ENCODE peak calls at places on chromosome 13, in ten cellular contexts. I is HS-5; Z is HuH-7; C is stimulated activated naive CD8-positive, alpha-beta T cell treated with anti-CD3 and anti-CD28 coated beads, Interleukin-15, Interleukin-2, amounts not matched to agents 100 U/mL and 50 U/mL, for 24 hours; F is cardiac fibroblast; N is endothelial cell; E is breast epithelium; L is nucleus accumbens; Q is NCI-H1092; X is ELF-1. S is an unnamed sample.

GRCh38 chr13:111623170-111623569 is 302.7 kb downstream of the TEX29 start:
- DNase-seq in I (no peak), Z (no peak), C (no peak), F (no peak), N (no peak), E (no peak), L (peak), Q (no peak), X (peak), S (no peak)

GRCh38 chr13:51861728-51862300 is at the start of gene CCDC70:
- DNase-seq in I (peak), Z (no peak), C (peak), F (no peak), N (no peak), E (no peak), L (no peak), Q (no peak), X (no peak), S (no peak)

GRCh38 chr13:51674276-51674675 is 90.0 kb downstream of the WDFY2 start:
- DNase-seq in I (no peak), Z (no peak), C (no peak), F (no peak), N (no peak), E (peak), L (no peak), Q (no peak), X (peak), S (no peak)

GRCh38 chr13:67967031-67967430 is 736.9 kb upstream of the PCDH9 start:
- DNase-seq in I (no peak), Z (no peak), C (no peak), F (no peak), N (no peak), E (no peak), L (no peak), Q (no peak), X (no peak), S (no peak)

GRCh38 chr13:94548382-94549240 is 47.3 kb downstream of the TGDS start:
- DNase-seq in I (peak), Z (peak), C (peak), F (peak), N (peak), E (peak), L (no peak), Q (peak), X (no peak), S (no peak)

GRCh38 chr13:109156181-109156935 is 526.9 kb downstream of the MYO16 start:
- DNase-seq in I (peak), Z (no peak), C (no peak), F (peak), N (no peak), E (no peak), L (no peak), Q (no peak), X (no peak), S (no peak)

GRCh38 chr13:22757530-22758120 is 423.2 kb upstream of the SGCG start:
- DNase-seq in I (no peak), Z (no peak), C (no peak), F (peak), N (no peak), E (no peak), L (no peak), Q (no peak), X (no peak), S (no peak)

GRCh38 chr13:31175847-31176536 is 14.3 kb upstream of the HSPH1 start:
- DNase-seq in I (no peak), Z (no peak), C (no peak), F (no peak), N (no peak), E (no peak), L (no peak), Q (no peak), X (no peak), S (no peak)

GRCh38 chr13:94464771-94465170 is 14.7 kb downstream of the DCT start:
- DNase-seq in I (no peak), Z (no peak), C (peak), F (no peak), N (no peak), E (no peak), L (no peak), Q (no peak), X (no peak), S (no peak)

GRCh38 chr13:107999751-108000150 is 215.6 kb downstream of the LIG4 start:
- DNase-seq in I (no peak), Z (no peak), C (no peak), F (no peak), N (no peak), E (no peak), L (no peak), Q (no peak), X (no peak), S (no peak)

GRCh38 chr13:39779337-39780270 is 124.1 kb downstream of the COG6 start:
- DNase-seq in I (no peak), Z (no peak), C (peak), F (peak), N (no peak), E (no peak), L (no peak), Q (no peak), X (no peak), S (no peak)

S was measured in retina.